ENCODE peak calls at places on chromosome 9, in eight cellular contexts. One of them, this sample, is unnamed.

GRCh38 chr9:112535811-112536210 is 49.2 kb downstream of the KIAA1958 start:
- DNase-seq in PC-3: no peak
- DNase-seq in suprapubic skin: no peak
- DNase-seq in WTC11: no peak
- DNase-seq in nephron progenitor cell: no peak
- DNase-seq in stomach: no peak
- DNase-seq in neural crest cell: no peak
- DNase-seq in endothelial cell: no peak
- DNase-seq in this sample: no peak

GRCh38 chr9:128495804-128496417 is 8.6 kb upstream of the GLE1 start:
- DNase-seq in stomach: no peak
- DNase-seq in PC-3: peak
- DNase-seq in nephron progenitor cell: no peak
- DNase-seq in endothelial cell: peak
- DNase-seq in WTC11: peak
- DNase-seq in suprapubic skin: no peak
- DNase-seq in neural crest cell: no peak
- DNase-seq in this sample: no peak

GRCh38 chr9:126861707-126862460 is 1.4 kb downstream of the ZBTB34 start:
- DNase-seq in nephron progenitor cell: no peak
- DNase-seq in neural crest cell: no peak
- DNase-seq in endothelial cell: no peak
- DNase-seq in PC-3: peak
- DNase-seq in WTC11: no peak
- DNase-seq in stomach: no peak
- DNase-seq in suprapubic skin: no peak
- DNase-seq in this sample: peak

GRCh38 chr9:110143969-110144545 is 63.9 kb downstream of the C9orf152 start:
- DNase-seq in WTC11: no peak
- DNase-seq in neural crest cell: no peak
- DNase-seq in suprapubic skin: no peak
- DNase-seq in stomach: no peak
- DNase-seq in PC-3: no peak
- DNase-seq in endothelial cell: no peak
- DNase-seq in nephron progenitor cell: no peak
- DNase-seq in this sample: no peak

GRCh38 chr9:82397534-82397933 is 409.0 kb downstream of the SPATA31D1 start:
- DNase-seq in endothelial cell: no peak
- DNase-seq in PC-3: no peak
- DNase-seq in suprapubic skin: no peak
- DNase-seq in stomach: no peak
- DNase-seq in nephron progenitor cell: no peak
- DNase-seq in WTC11: no peak
- DNase-seq in neural crest cell: no peak
- DNase-seq in this sample: no peak

GRCh38 chr9:117782931-117783788 is 79.0 kb downstream of the TLR4 start:
- DNase-seq in nephron progenitor cell: peak
- DNase-seq in suprapubic skin: peak
- DNase-seq in WTC11: peak
- DNase-seq in stomach: peak
- DNase-seq in endothelial cell: peak
- DNase-seq in neural crest cell: peak
- DNase-seq in PC-3: peak
- DNase-seq in this sample: peak

GRCh38 chr9:127897194-127897692 is 2.2 kb downstream of the ST6GALNAC6 start:
- DNase-seq in PC-3: no peak
- DNase-seq in WTC11: peak
- DNase-seq in stomach: peak
- DNase-seq in neural crest cell: peak
- DNase-seq in endothelial cell: peak
- DNase-seq in nephron progenitor cell: peak
- DNase-seq in suprapubic skin: peak
- DNase-seq in this sample: peak

GRCh38 chr9:2157277-2158105 is 142.3 kb downstream of the SMARCA2 start:
- DNase-seq in neural crest cell: no peak
- DNase-seq in WTC11: no peak
- DNase-seq in stomach: peak
- DNase-seq in endothelial cell: no peak
- DNase-seq in nephron progenitor cell: no peak
- DNase-seq in suprapubic skin: no peak
- DNase-seq in PC-3: peak
- DNase-seq in this sample: no peak

GRCh38 chr9:106757539-106757938 is 105.4 kb upstream of the ZNF462 start:
- DNase-seq in endothelial cell: no peak
- DNase-seq in stomach: no peak
- DNase-seq in WTC11: no peak
- DNase-seq in suprapubic skin: no peak
- DNase-seq in PC-3: no peak
- DNase-seq in nephron progenitor cell: no peak
- DNase-seq in neural crest cell: no peak
- DNase-seq in this sample: no peak

GRCh38 chr9:87570000-87570834 is 72.5 kb downstream of the DAPK1 start:
- DNase-seq in suprapubic skin: no peak
- DNase-seq in endothelial cell: no peak
- DNase-seq in neural crest cell: no peak
- DNase-seq in PC-3: no peak
- DNase-seq in nephron progenitor cell: no peak
- DNase-seq in stomach: no peak
- DNase-seq in WTC11: no peak
- DNase-seq in this sample: no peak

GRCh38 chr9:137511758-137512463 is 38.3 kb downstream of the PNPLA7 start:
- DNase-seq in WTC11: no peak
- DNase-seq in PC-3: no peak
- DNase-seq in suprapubic skin: no peak
- DNase-seq in stomach: peak
- DNase-seq in neural crest cell: no peak
- DNase-seq in nephron progenitor cell: no peak
- DNase-seq in endothelial cell: no peak
- DNase-seq in this sample: no peak

GRCh38 chr9:86531273-86531672 is 177.1 kb upstream of the TUT7 start:
- DNase-seq in nephron progenitor cell: no peak
- DNase-seq in suprapubic skin: no peak
- DNase-seq in stomach: no peak
- DNase-seq in endothelial cell: no peak
- DNase-seq in PC-3: no peak
- DNase-seq in WTC11: no peak
- DNase-seq in neural crest cell: no peak
- DNase-seq in this sample: no peak

GRCh38 chr9:136955202-136955942 is 3.3 kb downstream of the LCN12 start:
- DNase-seq in endothelial cell: no peak
- DNase-seq in PC-3: no peak
- DNase-seq in stomach: no peak
- DNase-seq in nephron progenitor cell: peak
- DNase-seq in neural crest cell: no peak
- DNase-seq in WTC11: no peak
- DNase-seq in suprapubic skin: no peak
- DNase-seq in this sample: no peak

GRCh38 chr9:16243798-16244197 is 626.7 kb downstream of the BNC2 start:
- DNase-seq in nephron progenitor cell: peak
- DNase-seq in neural crest cell: peak
- DNase-seq in PC-3: no peak
- DNase-seq in suprapubic skin: no peak
- DNase-seq in WTC11: no peak
- DNase-seq in endothelial cell: no peak
- DNase-seq in stomach: no peak
- DNase-seq in this sample: no peak

GRCh38 chr9:224540-225520 is 10.2 kb downstream of the DOCK8 start:
- DNase-seq in stomach: no peak
- DNase-seq in WTC11: no peak
- DNase-seq in suprapubic skin: no peak
- DNase-seq in nephron progenitor cell: no peak
- DNase-seq in neural crest cell: no peak
- DNase-seq in endothelial cell: no peak
- DNase-seq in PC-3: peak
- DNase-seq in this sample: no peak

GRCh38 chr9:98132806-98133631 is 14.0 kb upstream of the TRIM14 start:
- DNase-seq in nephron progenitor cell: no peak
- DNase-seq in neural crest cell: no peak
- DNase-seq in WTC11: no peak
- DNase-seq in stomach: no peak
- DNase-seq in endothelial cell: no peak
- DNase-seq in suprapubic skin: peak
- DNase-seq in PC-3: no peak
- DNase-seq in this sample: no peak

GRCh38 chr9:110016340-110016739 is 191.6 kb downstream of the C9orf152 start:
- DNase-seq in PC-3: peak
- DNase-seq in stomach: no peak
- DNase-seq in endothelial cell: no peak
- DNase-seq in nephron progenitor cell: no peak
- DNase-seq in neural crest cell: no peak
- DNase-seq in suprapubic skin: no peak
- DNase-seq in WTC11: no peak
- DNase-seq in this sample: no peak

GRCh38 chr9:128787583-128788156 is 617 bp downstream of the TBC1D13 start:
- DNase-seq in nephron progenitor cell: peak
- DNase-seq in suprapubic skin: no peak
- DNase-seq in stomach: no peak
- DNase-seq in WTC11: no peak
- DNase-seq in neural crest cell: no peak
- DNase-seq in PC-3: peak
- DNase-seq in endothelial cell: no peak
- DNase-seq in this sample: no peak

GRCh38 chr9:101388507-101388993 is 3.7 kb upstream of the BAAT start:
- DNase-seq in PC-3: peak
- DNase-seq in suprapubic skin: no peak
- DNase-seq in WTC11: no peak
- DNase-seq in stomach: no peak
- DNase-seq in neural crest cell: no peak
- DNase-seq in endothelial cell: no peak
- DNase-seq in nephron progenitor cell: no peak
- DNase-seq in this sample: no peak

GRCh38 chr9:14210428-14210827 is 103.5 kb downstream of the NFIB start:
- DNase-seq in nephron progenitor cell: no peak
- DNase-seq in PC-3: no peak
- DNase-seq in neural crest cell: no peak
- DNase-seq in endothelial cell: no peak
- DNase-seq in WTC11: no peak
- DNase-seq in suprapubic skin: no peak
- DNase-seq in stomach: no peak
- DNase-seq in this sample: no peak

GRCh38 chr9:135299239-135299590 is 180.4 kb upstream of the PPP1R26 start:
- DNase-seq in PC-3: no peak
- DNase-seq in WTC11: no peak
- DNase-seq in stomach: no peak
- DNase-seq in nephron progenitor cell: no peak
- DNase-seq in neural crest cell: no peak
- DNase-seq in suprapubic skin: peak
- DNase-seq in endothelial cell: no peak
- DNase-seq in this sample: no peak

GRCh38 chr9:135300346-135301141 is 179.0 kb upstream of the PPP1R26 start:
- DNase-seq in stomach: no peak
- DNase-seq in nephron progenitor cell: no peak
- DNase-seq in PC-3: no peak
- DNase-seq in suprapubic skin: no peak
- DNase-seq in neural crest cell: no peak
- DNase-seq in endothelial cell: no peak
- DNase-seq in WTC11: no peak
- DNase-seq in this sample: peak

GRCh38 chr9:135301271-135302263 is 178.0 kb upstream of the PPP1R26 start:
- DNase-seq in WTC11: no peak
- DNase-seq in endothelial cell: no peak
- DNase-seq in nephron progenitor cell: no peak
- DNase-seq in suprapubic skin: no peak
- DNase-seq in PC-3: no peak
- DNase-seq in stomach: no peak
- DNase-seq in neural crest cell: no peak
- DNase-seq in this sample: peak

GRCh38 chr9:135297716-135298075 is 181.9 kb upstream of the PPP1R26 start:
- DNase-seq in neural crest cell: no peak
- DNase-seq in PC-3: no peak
- DNase-seq in endothelial cell: no peak
- DNase-seq in stomach: no peak
- DNase-seq in nephron progenitor cell: no peak
- DNase-seq in suprapubic skin: peak
- DNase-seq in WTC11: no peak
- DNase-seq in this sample: peak

GRCh38 chr9:135299651-135300345 is 179.8 kb upstream of the PPP1R26 start:
- DNase-seq in endothelial cell: no peak
- DNase-seq in WTC11: no peak
- DNase-seq in suprapubic skin: peak
- DNase-seq in PC-3: no peak
- DNase-seq in stomach: no peak
- DNase-seq in nephron progenitor cell: no peak
- DNase-seq in neural crest cell: no peak
- DNase-seq in this sample: peak
- TF ChIP-seq CTCF in endothelial cell: no peak
- TF ChIP-seq CTCF in WTC11: no peak
- TF ChIP-seq CTCF in suprapubic skin: no peak
- TF ChIP-seq CTCF in PC-3: no peak
- TF ChIP-seq CTCF in stomach: no peak
- TF ChIP-seq CTCF in nephron progenitor cell: no peak
- TF ChIP-seq CTCF in neural crest cell: no peak
- TF ChIP-seq CTCF in this sample: no peak

GRCh38 chr9:19946446-19947109 is 157.7 kb upstream of the SLC24A2 start:
- DNase-seq in WTC11: no peak
- DNase-seq in nephron progenitor cell: peak
- DNase-seq in endothelial cell: no peak
- DNase-seq in suprapubic skin: no peak
- DNase-seq in neural crest cell: no peak
- DNase-seq in stomach: no peak
- DNase-seq in PC-3: peak
- DNase-seq in this sample: no peak
- TF ChIP-seq CTCF in WTC11: no peak
- TF ChIP-seq CTCF in nephron progenitor cell: peak
- TF ChIP-seq CTCF in endothelial cell: no peak
- TF ChIP-seq CTCF in suprapubic skin: no peak
- TF ChIP-seq CTCF in neural crest cell: peak
- TF ChIP-seq CTCF in stomach: no peak
- TF ChIP-seq CTCF in PC-3: peak
- TF ChIP-seq CTCF in this sample: peak

GRCh38 chr9:94135222-94135621 is 51.0 kb downstream of the PTPDC1 start:
- DNase-seq in nephron progenitor cell: no peak
- DNase-seq in endothelial cell: no peak
- DNase-seq in suprapubic skin: no peak
- DNase-seq in PC-3: no peak
- DNase-seq in WTC11: no peak
- DNase-seq in neural crest cell: no peak
- DNase-seq in stomach: no peak
- DNase-seq in this sample: no peak
- TF ChIP-seq CTCF in nephron progenitor cell: no peak
- TF ChIP-seq CTCF in endothelial cell: no peak
- TF ChIP-seq CTCF in suprapubic skin: no peak
- TF ChIP-seq CTCF in PC-3: no peak
- TF ChIP-seq CTCF in WTC11: no peak
- TF ChIP-seq CTCF in neural crest cell: no peak
- TF ChIP-seq CTCF in stomach: no peak
- TF ChIP-seq CTCF in this sample: no peak

GRCh38 chr9:133656211-133657119 is 20.3 kb downstream of the DBH start:
- DNase-seq in suprapubic skin: no peak
- DNase-seq in WTC11: no peak
- DNase-seq in stomach: no peak
- DNase-seq in PC-3: no peak
- DNase-seq in neural crest cell: no peak
- DNase-seq in endothelial cell: no peak
- DNase-seq in nephron progenitor cell: no peak
- DNase-seq in this sample: no peak
- TF ChIP-seq CTCF in suprapubic skin: no peak
- TF ChIP-seq CTCF in WTC11: no peak
- TF ChIP-seq CTCF in stomach: no peak
- TF ChIP-seq CTCF in PC-3: no peak
- TF ChIP-seq CTCF in neural crest cell: no peak
- TF ChIP-seq CTCF in endothelial cell: no peak
- TF ChIP-seq CTCF in nephron progenitor cell: no peak
- TF ChIP-seq CTCF in this sample: no peak